ENCODE peak calls at places on chromosomes 6 and 20, in four cellular contexts. N, K, Q and B are unnamed samples.

GRCh38 chr6:155126727-155127439 is 131.8 kb downstream of the TIAM2 start:
- DNase-seq in Q (peak), N (peak), K (no peak), B (no peak)

GRCh38 chr20:40719330-40719729 is 30.3 kb upstream of the MAFB start:
- DNase-seq in K (no peak), Q (no peak), N (no peak), B (no peak)

GRCh38 chr6:81865712-81866111 is 113.2 kb upstream of the TENT5A start:
- DNase-seq in K (no peak), N (peak), Q (peak), B (no peak)

GRCh38 chr20:43972692-43973091 is 58.0 kb downstream of the TOX2 start:
- DNase-seq in N (no peak), Q (no peak), K (no peak), B (no peak)

GRCh38 chr6:130708338-130708737 is 118.9 kb upstream of the SMLR1 start:
- DNase-seq in N (no peak), K (peak), Q (no peak), B (no peak)

GRCh38 chr6:2404211-2404929 is 159.0 kb upstream of the GMDS start:
- DNase-seq in Q (no peak), N (no peak), K (no peak), B (no peak)

GRCh38 chr6:23611776-23612381 is 514.1 kb upstream of the NRSN1 start:
- DNase-seq in K (no peak), Q (no peak), N (no peak), B (no peak)

GRCh38 chr6:31139599-31139998 is 733 bp upstream of the PSORS1C2 start:
- DNase-seq in Q (peak), N (peak), K (no peak), B (no peak)

GRCh38 chr6:52594216-52594615 is 17.4 kb upstream of the TRAM2 start:
- DNase-seq in K (no peak), N (no peak), Q (no peak), B (no peak)

GRCh38 chr6:117536317-117536716 is 53.8 kb downstream of the DCBLD1 start:
- DNase-seq in Q (peak), N (peak), K (no peak), B (no peak)

GRCh38 chr6:169046483-169047192 is 207.0 kb downstream of the THBS2 start:
- DNase-seq in K (no peak), Q (no peak), N (peak), B (no peak)

GRCh38 chr6:161829186-161829794 is 555.4 kb upstream of the AGPAT4 start:
- DNase-seq in N (peak), K (no peak), Q (no peak), B (no peak)

GRCh38 chr20:22757424-22758189 is 173.2 kb upstream of the FOXA2 start:
- DNase-seq in Q (no peak), N (no peak), K (peak), B (no peak)

GRCh38 chr6:89530982-89531381 is 98.0 kb downstream of the ANKRD6 start:
- DNase-seq in Q (no peak), N (no peak), K (no peak), B (no peak)

GRCh38 chr20:5524886-5525285 is 208.1 kb upstream of the PROKR2 start:
- DNase-seq in N (no peak), K (no peak), Q (peak), B (peak)

GRCh38 chr20:58942549-58942948 is 38.5 kb upstream of the NELFCD start:
- DNase-seq in N (no peak), K (no peak), Q (no peak), B (no peak)

GRCh38 chr20:1209447-1210387 is 6.5 kb downstream of the C20orf202 start:
- DNase-seq in K (no peak), N (no peak), Q (no peak), B (no peak)

GRCh38 chr6:53691667-53692133 is 26.1 kb upstream of the KLHL31 start:
- DNase-seq in N (no peak), K (no peak), Q (peak), B (no peak)

GRCh38 chr6:89287351-89288028 is 27.6 kb downstream of the GABRR2 start:
- DNase-seq in Q (no peak), N (no peak), K (no peak), B (no peak)

GRCh38 chr6:142530566-142530965 is 228.8 kb downstream of the ADGRG6 start:
- DNase-seq in N (no peak), Q (no peak), K (no peak), B (no peak)

GRCh38 chr6:27865952-27866369 is 46.2 kb downstream of the OR2B2 start:
- DNase-seq in Q (peak), K (peak), N (no peak), B (no peak)

GRCh38 chr6:142823579-142823902 is 121.4 kb downstream of the HIVEP2 start:
- DNase-seq in K (no peak), Q (no peak), N (no peak), B (no peak)

GRCh38 chr6:163787001-163787667 is 372.6 kb downstream of the QKI start:
- DNase-seq in N (no peak), K (no peak), Q (no peak), B (no peak)

GRCh38 chr6:142842423-142843261 is 102.3 kb downstream of the HIVEP2 start:
- DNase-seq in K (peak), Q (peak), N (peak), B (no peak)

GRCh38 chr20:11457476-11457875 is 460.2 kb upstream of the BTBD3 start:
- DNase-seq in Q (peak), N (peak), K (no peak), B (peak)

DNA sequence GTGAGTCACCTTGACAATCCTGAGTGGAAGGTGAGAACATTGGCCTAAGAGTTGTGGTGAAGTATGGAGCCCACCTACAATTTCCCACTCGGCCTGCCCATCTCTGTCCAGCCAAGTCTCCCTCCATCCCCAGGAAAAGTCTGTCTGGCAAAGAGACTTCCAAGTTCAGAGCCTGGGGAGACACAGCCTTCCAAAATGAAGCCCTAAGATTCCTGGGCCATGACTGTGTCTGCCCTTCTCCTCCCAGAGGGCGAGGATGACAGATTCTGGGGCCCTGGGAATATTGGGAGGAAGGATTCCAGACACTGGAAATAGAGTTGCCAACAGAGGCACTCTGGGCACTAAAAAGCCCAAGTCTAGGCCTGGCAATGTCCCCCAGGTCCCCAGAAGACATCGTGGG is 176.8 kb downstream of the NFATC2 start:
- DNase-seq in K (no peak), N (peak), Q (peak), B (no peak)
- TF ChIP-seq CTCF in K (no peak), N (no peak), Q (no peak), B (no peak)

GRCh38 chr6:44133981-44134711 is 6.8 kb downstream of the TMEM63B start:
- DNase-seq in Q (no peak), K (no peak), N (no peak), B (no peak)

GRCh38 chr6:44129841-44130322 is 2.5 kb downstream of the TMEM63B start:
- DNase-seq in K (no peak), N (no peak), Q (no peak), B (no peak)

GRCh38 chr6:44133003-44133931 is 5.9 kb downstream of the TMEM63B start:
- DNase-seq in Q (peak), N (peak), K (no peak), B (no peak)

GRCh38 chr6:44131880-44132279 is 4.5 kb downstream of the TMEM63B start:
- DNase-seq in K (no peak), N (no peak), Q (no peak), B (no peak)

GRCh38 chr6:44132476-44132875 is 5.1 kb downstream of the TMEM63B start:
- DNase-seq in Q (no peak), N (no peak), K (no peak), B (no peak)
- H3K27ac ChIP-seq in Q (peak), N (no peak), K (no peak), B (no peak)

GRCh38 chr6:93494057-93494456 is 74.7 kb upstream of the EPHA7 start:
- DNase-seq in Q (no peak), K (no peak), N (no peak), B (no peak)
- TF ChIP-seq CTCF in Q (no peak), K (no peak), N (no peak), B (no peak)

GRCh38 chr6:11224252-11224965 is 8.1 kb downstream of the NEDD9 start:
- DNase-seq in N (peak), Q (peak), K (peak), B (no peak)
- H3K27ac ChIP-seq in N (peak), Q (peak), K (peak), B (no peak)

DNA sequence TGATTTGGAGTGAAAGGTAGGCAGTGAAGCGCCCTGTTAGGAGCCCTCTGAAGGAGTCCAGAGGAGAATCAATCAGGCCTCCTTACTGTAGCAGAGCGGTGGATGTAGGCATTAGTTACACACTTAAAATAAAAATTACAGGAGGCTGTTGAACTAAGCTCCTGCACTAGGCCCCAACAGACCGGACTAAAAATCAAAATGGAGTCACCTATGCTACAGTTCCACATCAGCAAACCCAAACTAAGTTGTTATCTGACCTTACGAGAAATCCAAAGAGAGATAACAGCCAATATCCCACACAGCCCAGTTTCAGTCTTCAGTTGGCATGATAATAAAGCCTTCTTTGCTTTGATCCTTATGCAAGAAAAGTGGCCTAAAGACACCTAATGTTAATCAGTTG is 26.8 kb downstream of the SGK1 start:
- DNase-seq in N (no peak), K (no peak), Q (no peak), B (no peak)
- TF ChIP-seq CTCF in N (no peak), K (no peak), Q (no peak), B (no peak)

DNA sequence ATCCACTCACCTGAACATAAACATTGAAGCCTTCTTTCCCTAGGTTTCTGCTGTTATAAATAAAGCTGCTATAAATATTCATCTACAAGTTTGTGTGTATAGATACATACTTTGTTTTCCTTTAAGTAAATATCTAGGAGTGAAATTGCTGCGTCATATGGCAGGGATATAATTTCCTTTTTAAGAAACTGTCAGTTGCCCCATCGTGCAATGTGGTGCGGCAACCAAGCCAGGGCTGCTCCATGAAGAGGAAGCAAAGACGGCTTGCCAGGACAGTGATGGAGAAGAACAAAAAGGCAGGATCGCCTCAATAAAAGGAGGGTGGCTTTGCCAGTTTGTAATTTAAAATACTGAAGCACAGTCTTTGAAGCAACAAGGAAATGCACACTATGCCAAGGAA is 36.6 kb downstream of the CITED2 start:
- DNase-seq in Q (no peak), N (no peak), K (no peak), B (peak)
- H3K27ac ChIP-seq in Q (no peak), N (no peak), K (no peak), B (peak)

DNA sequence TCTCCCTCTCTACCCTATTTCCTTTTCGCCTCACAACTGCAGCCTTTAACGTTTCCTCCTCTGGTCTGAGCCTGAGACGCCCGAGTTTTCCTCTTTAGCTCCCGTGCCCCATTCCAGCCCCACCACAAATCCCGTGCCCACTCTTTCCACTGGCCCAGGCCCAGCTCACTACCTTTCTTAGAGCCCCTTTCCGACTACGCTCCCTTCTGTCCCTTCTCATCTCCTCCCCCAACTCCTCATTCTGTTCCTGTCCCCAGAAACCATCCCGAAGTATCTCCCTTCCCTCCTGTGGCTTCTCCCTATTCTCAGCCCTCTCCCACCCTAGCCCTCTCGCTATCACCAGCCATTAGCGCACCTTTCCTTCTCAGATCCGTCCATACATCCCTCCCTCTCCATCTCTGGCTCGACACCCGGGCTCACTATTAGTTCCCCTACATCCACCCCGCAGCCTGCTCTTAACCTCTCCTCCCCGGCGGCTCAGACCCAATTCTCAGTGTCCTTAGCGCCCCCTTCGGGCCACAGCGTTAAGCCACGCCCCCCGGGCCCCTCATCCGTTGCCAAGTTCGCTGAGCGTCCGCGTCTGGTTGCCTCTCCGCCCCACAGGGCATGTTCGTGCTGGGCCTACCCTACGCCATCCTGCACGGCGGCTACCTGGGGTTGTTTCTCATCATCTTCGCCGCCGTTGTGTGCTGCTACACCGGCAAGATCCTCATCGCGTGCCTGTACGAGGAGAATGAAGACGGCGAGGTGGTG is 2.7 kb downstream of the SLC32A1 start:
- DNase-seq in Q (peak), N (no peak), K (peak), B (no peak)
- TF ChIP-seq CTCF in Q (peak), N (no peak), K (peak), B (no peak)

DNA sequence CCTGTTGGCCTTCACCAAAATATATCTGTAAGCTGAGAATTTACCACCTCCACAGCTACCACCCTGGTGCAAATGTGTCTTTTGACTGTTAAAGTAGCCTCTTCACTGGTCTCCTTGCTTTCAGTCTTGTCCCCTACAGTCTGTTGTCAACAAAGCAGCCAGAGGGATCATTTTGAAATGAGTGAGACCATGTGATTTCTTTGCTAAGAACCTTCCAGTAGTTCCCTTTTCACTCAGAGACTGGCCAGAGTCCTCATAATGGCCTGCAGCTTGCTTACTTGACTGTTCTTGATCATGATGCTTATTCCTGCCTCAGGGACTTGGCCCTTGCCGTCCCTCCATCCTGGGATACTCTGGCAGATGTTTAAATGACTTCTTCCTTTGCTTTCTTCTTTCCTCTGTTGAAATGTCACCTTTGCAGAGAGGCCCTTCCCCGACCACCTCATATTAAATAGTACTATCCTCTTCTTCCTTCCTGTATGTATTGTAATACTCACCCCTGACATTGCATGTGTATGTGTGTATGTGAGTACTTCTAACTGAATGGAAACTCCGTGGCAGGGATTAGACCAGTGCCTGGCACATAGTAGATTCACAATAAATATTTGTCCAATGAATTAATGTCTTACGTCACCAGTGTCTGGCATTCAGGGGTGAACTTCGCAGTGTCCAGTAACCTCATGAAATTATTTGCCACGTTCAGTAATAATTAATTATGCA is 5.0 kb downstream of the MANBAL start:
- DNase-seq in K (no peak), N (peak), Q (peak), B (peak)
- H3K27ac ChIP-seq in K (no peak), N (peak), Q (no peak), B (peak)

DNA sequence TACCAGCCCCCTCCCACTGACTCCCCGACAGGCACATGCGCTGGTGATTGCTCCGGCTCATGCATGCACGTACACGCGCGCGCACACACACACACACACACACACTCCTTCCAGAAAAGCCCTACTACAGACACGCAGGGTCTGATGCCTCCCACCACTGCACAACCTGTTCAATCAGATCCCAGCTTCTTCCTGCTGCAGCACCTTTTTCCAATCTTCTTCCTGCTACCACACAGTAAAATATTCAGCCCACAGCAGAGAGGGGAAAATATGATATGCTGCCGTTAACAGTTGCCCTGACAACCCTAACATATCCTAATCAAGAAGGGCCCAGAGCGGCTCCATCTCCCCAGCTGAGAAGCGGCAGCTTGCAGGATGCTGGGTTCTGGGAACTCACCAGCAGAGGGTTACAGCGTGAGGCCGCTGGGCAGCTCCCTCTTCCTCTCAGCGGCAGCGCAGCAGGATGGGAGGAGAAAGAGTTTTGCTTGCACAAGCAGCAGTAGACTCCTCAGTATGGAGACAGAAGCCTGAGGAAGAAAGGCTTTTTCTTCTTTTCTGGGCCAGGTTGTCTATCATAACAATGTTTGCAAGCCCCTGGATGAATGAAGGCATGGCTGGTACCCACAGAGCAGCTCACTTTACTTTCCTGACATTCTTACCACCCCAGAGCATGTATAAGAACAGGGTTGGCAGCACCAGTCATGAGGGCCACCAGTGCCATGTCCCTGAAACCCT is 23.9 kb downstream of the MAP7 start:
- DNase-seq in Q (peak), N (peak), K (peak), B (peak)
- TF ChIP-seq CTCF in Q (peak), N (peak), K (peak), B (no peak)